ENCODE peak calls at places on chromosomes 13 and 19, in nine cellular contexts. O is breast epithelium; A is heart left ventricle; D is Peyer's patch; Z is GM23248; K is adrenal gland; V is fibroblast of lung; U is CD8-positive, alpha-beta memory T cell; J is psoas muscle. L is an unnamed sample.

GRCh38 chr13:26050568-26051230 is 1.1 kb downstream of the SHISA2 start:
- DNase-seq in O (no peak), A (no peak), D (no peak), Z (peak; percentile 31), K (no peak), V (no peak), U (no peak), J (peak; percentile 42), L (no peak)

GRCh38 chr19:10478476-10478875 is 24.7 kb downstream of the KEAP1 start:
- DNase-seq in O (no peak), A (no peak), D (no peak), Z (peak; percentile 41), K (no peak), V (peak; percentile 13), U (no peak), J (no peak), L (no peak)

GRCh38 chr13:113729329-113730019 is 29.6 kb upstream of the TMEM255B start:
- DNase-seq in O (no peak), A (no peak), D (no peak), Z (peak; percentile 57), K (no peak), V (no peak), U (peak; percentile 45), J (peak; percentile 44), L (no peak)

GRCh38 chr19:58556633-58557252 is 1.7 kb downstream of the UBE2M start:
- DNase-seq in O (no peak), A (no peak), D (no peak), Z (no peak), K (no peak), V (no peak), U (no peak), J (no peak), L (no peak)

GRCh38 chr13:20360041-20360491 is 127.9 kb upstream of the GJB6 start:
- DNase-seq in O (no peak), A (no peak), D (no peak), Z (peak; percentile 42), K (peak; percentile 49), V (peak; percentile 62), U (no peak), J (no peak), L (peak; percentile 68)

GRCh38 chr19:8304841-8305621 is 3.1 kb downstream of the CD320 start:
- DNase-seq in O (peak; percentile 49), A (peak; percentile 21), D (peak; percentile 47), Z (no peak), K (no peak), V (no peak), U (peak; percentile 48), J (no peak), L (peak; percentile 41)

GRCh38 chr19:50667759-50668231 is 18.6 kb downstream of the C19orf81 start:
- DNase-seq in O (no peak), A (no peak), D (no peak), Z (no peak), K (no peak), V (no peak), U (no peak), J (no peak), L (no peak)

GRCh38 chr13:97224544-97225324 is 2.6 kb downstream of the MBNL2 start:
- DNase-seq in O (peak; percentile 62), A (no peak), D (peak; percentile 70), Z (peak; percentile 65), K (peak; percentile 50), V (peak; percentile 64), U (peak; percentile 63), J (no peak), L (no peak)

GRCh38 chr19:48036765-48037164 is 7.1 kb downstream of the CABP5 start:
- DNase-seq in O (no peak), A (no peak), D (no peak), Z (no peak), K (no peak), V (no peak), U (no peak), J (no peak), L (no peak)

GRCh38 chr13:20891768-20892167 is 10.8 kb downstream of the XPO4 start:
- DNase-seq in O (no peak), A (no peak), D (no peak), Z (no peak), K (no peak), V (no peak), U (no peak), J (no peak), L (no peak)

GRCh38 chr19:52138614-52139290 is 986 bp downstream of the ZNF616 start:
- DNase-seq in O (no peak), A (peak; percentile 21), D (no peak), Z (peak; percentile 63), K (peak; percentile 55), V (no peak), U (no peak), J (no peak), L (peak; percentile 25)

GRCh38 chr19:52992109-52993004 is 21.4 kb upstream of the ERVV-1 start:
- DNase-seq in O (no peak), A (peak; percentile 18), D (peak; percentile 49), Z (peak; percentile 24), K (peak; percentile 29), V (no peak), U (no peak), J (peak; percentile 23), L (no peak)

GRCh38 chr13:73717632-73718031 is 416.6 kb downstream of the KLF12 start:
- DNase-seq in O (no peak), A (no peak), D (no peak), Z (peak; percentile 7), K (no peak), V (peak; percentile 39), U (no peak), J (no peak), L (no peak)

GRCh38 chr19:2554856-2555255 is 78.9 kb downstream of the GADD45B start:
- DNase-seq in O (no peak), A (no peak), D (no peak), Z (peak; percentile 38), K (no peak), V (no peak), U (no peak), J (no peak), L (no peak)

GRCh38 chr13:112887151-112887550 is 81.9 kb upstream of the MCF2L start:
- DNase-seq in O (no peak), A (no peak), D (no peak), Z (no peak), K (no peak), V (no peak), U (peak; percentile 19), J (no peak), L (no peak)

GRCh38 chr19:821976-822773 is 420 bp upstream of the PLPPR3 start:
- DNase-seq in O (no peak), A (no peak), D (no peak), Z (no peak), K (no peak), V (no peak), U (no peak), J (no peak), L (no peak)

GRCh38 chr19:47890865-47891621 is 4.9 kb upstream of the SULT2A1 start:
- DNase-seq in O (no peak), A (no peak), D (peak; percentile 6), Z (no peak), K (no peak), V (no peak), U (no peak), J (no peak), L (no peak)

DNA sequence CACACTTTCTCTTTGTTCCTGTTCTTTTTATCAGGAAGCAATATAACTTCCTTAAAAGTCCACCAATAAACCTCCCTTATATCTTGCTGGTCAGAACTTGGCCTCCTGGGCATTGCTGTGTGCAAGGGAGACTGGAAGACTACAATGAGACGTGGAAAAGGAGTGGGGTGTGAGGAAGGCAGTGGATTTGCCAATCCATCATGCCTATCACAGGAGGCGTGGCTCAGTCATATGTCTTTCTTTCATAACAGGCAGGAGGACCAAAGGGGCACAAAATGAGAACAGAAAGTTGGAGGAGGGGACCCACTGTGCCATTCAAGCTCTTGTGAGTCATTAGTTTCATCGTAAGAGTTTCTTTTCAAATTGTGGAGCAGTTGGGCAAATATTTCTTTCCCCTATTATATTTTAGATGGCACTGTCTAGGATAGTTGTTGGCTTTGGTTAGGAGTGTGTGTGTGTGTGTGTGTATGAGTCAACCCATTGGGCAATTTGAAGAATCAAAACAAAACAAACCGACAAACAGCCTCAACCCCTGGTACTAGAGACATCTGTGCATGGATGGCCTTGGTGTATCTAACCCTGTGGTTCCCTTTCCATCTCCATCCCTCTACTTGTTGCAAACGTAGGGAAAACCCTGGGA is 471.5 kb downstream of the TSHZ3 start:
- DNase-seq in O (no peak), A (no peak), D (no peak), Z (no peak), K (peak; percentile 19), V (no peak), U (no peak), J (no peak), L (no peak)
- H3K9me3 ChIP-seq in O (no peaks in the 10 kb centered on the region), A (no peaks in the 10 kb centered on the region), D (no peaks in the 10 kb centered on the region), Z (no peaks in the 10 kb centered on the region), K (no peaks in the 10 kb centered on the region), V (no peaks in the 10 kb centered on the region), U (no peaks in the 10 kb centered on the region), J (no peaks in the 10 kb centered on the region), L (no peaks in the 10 kb centered on the region)

GRCh38 chr19:36547001-36547732 is 19.1 kb upstream of the ZNF260 start:
- DNase-seq in O (no peak), A (no peak), D (no peak), Z (peak; percentile 3), K (no peak), V (peak; percentile 25), U (no peak), J (no peak), L (no peak)
- H3K4me3 ChIP-seq in O (no peak overlapping the region), A (no peak overlapping the region), D (no peak overlapping the region), Z (no peak overlapping the region), K (no peak overlapping the region), V (no peak overlapping the region), U (no peak overlapping the region), J (no peak overlapping the region), L (no peak overlapping the region)

GRCh38 chr19:15902254-15902653 is 4.4 kb upstream of the CYP4F2 start:
- DNase-seq in O (no peak), A (no peak), D (no peak), Z (no peak), K (no peak), V (no peak), U (no peak), J (no peak), L (no peak)
- H3K9me3 ChIP-seq in O (no peaks in the 10 kb centered on the region), A (no peaks in the 10 kb centered on the region), D (no peaks in the 10 kb centered on the region), Z (no peaks in the 10 kb centered on the region), K (no peaks in the 10 kb centered on the region), V (no peaks in the 10 kb centered on the region), U (no peaks in the 10 kb centered on the region), J (peaks cover 4% of the 10 kb centered on the region), L (peaks cover 6% of the 10 kb centered on the region)

GRCh38 chr19:45646345-45646698 is 7.1 kb upstream of the EML2 start:
- DNase-seq in O (no peak), A (no peak), D (no peak), Z (no peak), K (no peak), V (no peak), U (no peak), J (no peak), L (no peak)

GRCh38 chr19:45645631-45646344 is 6.6 kb upstream of the EML2 start:
- DNase-seq in O (peak; percentile 62), A (peak; percentile 87), D (peak; percentile 92), Z (peak; percentile 92), K (peak; percentile 70), V (peak; percentile 83), U (peak; percentile 84), J (peak; percentile 62), L (peak; percentile 71)

GRCh38 chr19:45645068-45645630 is 6.0 kb upstream of the EML2 start:
- DNase-seq in O (no peak), A (no peak), D (no peak), Z (no peak), K (no peak), V (no peak), U (no peak), J (no peak), L (no peak)

GRCh38 chr19:45643024-45643926 is 4.1 kb upstream of the EML2 start:
- DNase-seq in O (peak; percentile 83), A (peak; percentile 85), D (peak; percentile 95), Z (peak; percentile 75), K (peak; percentile 81), V (peak; percentile 79), U (peak; percentile 89), J (peak; percentile 83), L (peak; percentile 81)

GRCh38 chr19:45643927-45644771 is 5.0 kb upstream of the EML2 start:
- DNase-seq in O (no peak), A (no peak), D (no peak), Z (no peak), K (no peak), V (no peak), U (no peak), J (no peak), L (no peak)
- H3K4me3 ChIP-seq in O (no peak overlapping the region), A (no peak overlapping the region), D (no peak overlapping the region), Z (no peak overlapping the region), K (no peak overlapping the region), V (no peak overlapping the region), U (no peak overlapping the region), J (no peak overlapping the region), L (no peak overlapping the region)